ENCODE peak calls at places on chromosomes 4 and X, in five cellular contexts. X is NCI-H2081, F is NB4, A is brain pericyte, V is LoVo. S is an unnamed sample.

GRCh38 chr4:153207561-153207960 is 3.3 kb downstream of the TRIM2 start:
- DNase-seq in F (peak), V (no peak), A (no peak), X (no peak), S (no peak)

GRCh38 chr4:3414421-3415279 is 27.1 kb upstream of the HGFAC start:
- DNase-seq in F (peak), A (no peak), V (no peak), X (no peak), S (no peak)

GRCh38 chr4:1235381-1236102 is 13.4 kb downstream of the CTBP1 start:
- DNase-seq in F (no peak), V (no peak), X (no peak), A (no peak), S (no peak)

GRCh38 chrX:111634823-111635410 is 46.1 kb upstream of the ALG13 start:
- DNase-seq in V (no peak), X (peak), F (no peak), A (no peak), S (no peak)

GRCh38 chr4:168825975-168826374 is 184.1 kb downstream of the CBR4 start:
- DNase-seq in A (no peak), V (no peak), F (no peak), X (no peak), S (no peak)

GRCh38 chrX:149145845-149146285 is 359.2 kb downstream of the IDS start:
- DNase-seq in A (no peak), F (peak), V (no peak), X (no peak), S (no peak)

GRCh38 chr4:69995526-69996016 is at the start of gene STATH:
- DNase-seq in X (no peak), F (peak), A (no peak), V (no peak), S (no peak)

GRCh38 chr4:165355900-165356300 is 22.9 kb upstream of the CPE start:
- DNase-seq in X (peak), F (peak), A (no peak), V (peak), S (no peak)